ENCODE peak calls at places on chromosomes 2 and 18, in nine cellular contexts. One of them, this sample, is unnamed. For H3K4me1, the result is how much of the 10 kb centered on the place peaks cover.

GRCh38 chr2:158113896-158114295 is 12.2 kb downstream of the UPP2 start:
- DNase-seq in transverse colon: no peak
- DNase-seq in cardiac muscle cell: no peak
- DNase-seq in sigmoid colon: no peak
- DNase-seq in NT2/D1: no peak
- DNase-seq in CD8-positive, alpha-beta memory T cell: no peak
- DNase-seq in naive thymus-derived CD4-positive, alpha-beta T cell: no peak
- DNase-seq in H1: no peak
- DNase-seq in HepG2: no peak
- DNase-seq in this sample: no peak

GRCh38 chr2:64989982-64990614 is 899 bp downstream of the SLC1A4 start:
- DNase-seq in transverse colon: peak
- DNase-seq in cardiac muscle cell: no peak
- DNase-seq in sigmoid colon: no peak
- DNase-seq in NT2/D1: no peak
- DNase-seq in CD8-positive, alpha-beta memory T cell: no peak
- DNase-seq in naive thymus-derived CD4-positive, alpha-beta T cell: no peak
- DNase-seq in H1: no peak
- DNase-seq in HepG2: peak
- DNase-seq in this sample: no peak

GRCh38 chr18:35786359-35787042 is 186.0 kb upstream of the RMP24 start:
- DNase-seq in transverse colon: no peak
- DNase-seq in cardiac muscle cell: no peak
- DNase-seq in sigmoid colon: no peak
- DNase-seq in NT2/D1: no peak
- DNase-seq in CD8-positive, alpha-beta memory T cell: no peak
- DNase-seq in naive thymus-derived CD4-positive, alpha-beta T cell: no peak
- DNase-seq in H1: no peak
- DNase-seq in HepG2: no peak
- DNase-seq in this sample: no peak

GRCh38 chr18:44689736-44690135 is 9.0 kb downstream of the SETBP1 start:
- DNase-seq in transverse colon: no peak
- DNase-seq in cardiac muscle cell: no peak
- DNase-seq in sigmoid colon: no peak
- DNase-seq in NT2/D1: no peak
- DNase-seq in CD8-positive, alpha-beta memory T cell: no peak
- DNase-seq in naive thymus-derived CD4-positive, alpha-beta T cell: no peak
- DNase-seq in H1: no peak
- DNase-seq in HepG2: no peak
- DNase-seq in this sample: no peak

GRCh38 chr2:216665717-216666116 is 29.6 kb downstream of the IGFBP5 start:
- DNase-seq in transverse colon: no peak
- DNase-seq in cardiac muscle cell: peak
- DNase-seq in sigmoid colon: no peak
- DNase-seq in NT2/D1: peak
- DNase-seq in CD8-positive, alpha-beta memory T cell: no peak
- DNase-seq in naive thymus-derived CD4-positive, alpha-beta T cell: no peak
- DNase-seq in H1: peak
- DNase-seq in HepG2: peak
- DNase-seq in this sample: no peak

GRCh38 chr2:64779117-64779690 is 125.5 kb upstream of the SERTAD2 start:
- DNase-seq in transverse colon: no peak
- DNase-seq in cardiac muscle cell: peak
- DNase-seq in sigmoid colon: no peak
- DNase-seq in NT2/D1: no peak
- DNase-seq in CD8-positive, alpha-beta memory T cell: no peak
- DNase-seq in naive thymus-derived CD4-positive, alpha-beta T cell: no peak
- DNase-seq in H1: no peak
- DNase-seq in HepG2: no peak
- DNase-seq in this sample: no peak

GRCh38 chr2:21552999-21553398 is 429.2 kb downstream of the TDRD15 start:
- DNase-seq in transverse colon: no peak
- DNase-seq in cardiac muscle cell: no peak
- DNase-seq in sigmoid colon: no peak
- DNase-seq in NT2/D1: no peak
- DNase-seq in CD8-positive, alpha-beta memory T cell: no peak
- DNase-seq in naive thymus-derived CD4-positive, alpha-beta T cell: no peak
- DNase-seq in H1: no peak
- DNase-seq in HepG2: no peak
- DNase-seq in this sample: no peak

GRCh38 chr2:228261546-228261945 is 80.1 kb upstream of the SPHKAP start:
- DNase-seq in transverse colon: no peak
- DNase-seq in cardiac muscle cell: no peak
- DNase-seq in sigmoid colon: no peak
- DNase-seq in NT2/D1: no peak
- DNase-seq in CD8-positive, alpha-beta memory T cell: no peak
- DNase-seq in naive thymus-derived CD4-positive, alpha-beta T cell: no peak
- DNase-seq in H1: no peak
- DNase-seq in HepG2: no peak
- DNase-seq in this sample: no peak

GRCh38 chr2:100818606-100819364 is 1.2 kb upstream of the NPAS2 start:
- DNase-seq in transverse colon: peak
- DNase-seq in cardiac muscle cell: peak
- DNase-seq in sigmoid colon: peak
- DNase-seq in NT2/D1: peak
- DNase-seq in CD8-positive, alpha-beta memory T cell: no peak
- DNase-seq in naive thymus-derived CD4-positive, alpha-beta T cell: peak
- DNase-seq in H1: no peak
- DNase-seq in HepG2: peak
- DNase-seq in this sample: peak

GRCh38 chr2:18605115-18605514 is 15.7 kb upstream of the NT5C1B start:
- DNase-seq in transverse colon: no peak
- DNase-seq in cardiac muscle cell: no peak
- DNase-seq in sigmoid colon: no peak
- DNase-seq in NT2/D1: no peak
- DNase-seq in CD8-positive, alpha-beta memory T cell: no peak
- DNase-seq in naive thymus-derived CD4-positive, alpha-beta T cell: no peak
- DNase-seq in H1: no peak
- DNase-seq in HepG2: no peak
- DNase-seq in this sample: no peak

GRCh38 chr2:74864728-74865722 is 31.1 kb downstream of the HK2 start:
- DNase-seq in transverse colon: no peak
- DNase-seq in cardiac muscle cell: peak
- DNase-seq in sigmoid colon: no peak
- DNase-seq in NT2/D1: no peak
- DNase-seq in CD8-positive, alpha-beta memory T cell: no peak
- DNase-seq in naive thymus-derived CD4-positive, alpha-beta T cell: no peak
- DNase-seq in H1: no peak
- DNase-seq in HepG2: no peak
- DNase-seq in this sample: no peak

GRCh38 chr2:74860521-74860920 is 26.6 kb downstream of the HK2 start:
- DNase-seq in transverse colon: no peak
- DNase-seq in cardiac muscle cell: no peak
- DNase-seq in sigmoid colon: no peak
- DNase-seq in NT2/D1: no peak
- DNase-seq in CD8-positive, alpha-beta memory T cell: no peak
- DNase-seq in naive thymus-derived CD4-positive, alpha-beta T cell: no peak
- DNase-seq in H1: no peak
- DNase-seq in HepG2: no peak
- DNase-seq in this sample: no peak

GRCh38 chr2:74865770-74866674 is 32.1 kb downstream of the HK2 start:
- DNase-seq in transverse colon: no peak
- DNase-seq in cardiac muscle cell: no peak
- DNase-seq in sigmoid colon: no peak
- DNase-seq in NT2/D1: no peak
- DNase-seq in CD8-positive, alpha-beta memory T cell: no peak
- DNase-seq in naive thymus-derived CD4-positive, alpha-beta T cell: no peak
- DNase-seq in H1: no peak
- DNase-seq in HepG2: peak
- DNase-seq in this sample: no peak

GRCh38 chr2:74862268-74862964 is 28.5 kb downstream of the HK2 start:
- DNase-seq in transverse colon: peak
- DNase-seq in cardiac muscle cell: no peak
- DNase-seq in sigmoid colon: no peak
- DNase-seq in NT2/D1: no peak
- DNase-seq in CD8-positive, alpha-beta memory T cell: no peak
- DNase-seq in naive thymus-derived CD4-positive, alpha-beta T cell: no peak
- DNase-seq in H1: no peak
- DNase-seq in HepG2: no peak
- DNase-seq in this sample: peak

DNA sequence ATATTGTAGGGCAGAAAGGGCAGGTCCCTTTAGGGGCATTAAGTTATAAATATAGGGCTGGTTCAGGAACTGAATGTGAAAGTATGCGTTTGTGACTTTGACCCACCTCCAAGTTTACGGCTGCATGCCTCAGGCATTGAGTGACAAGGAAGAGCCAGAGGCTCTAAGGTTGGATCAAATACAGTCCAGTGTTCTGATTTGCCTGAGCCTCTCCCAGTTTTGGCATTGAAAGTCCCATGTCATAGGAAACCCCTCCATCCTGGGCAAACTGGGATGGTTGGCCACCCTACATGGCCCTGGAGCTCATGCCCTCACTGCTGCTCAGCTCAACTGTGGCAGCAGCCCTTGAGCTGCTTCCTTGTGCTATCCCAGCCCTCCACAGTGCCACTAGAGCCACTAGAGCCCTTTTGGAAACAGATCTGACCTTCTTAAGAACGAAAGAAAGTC is 29.9 kb downstream of the HK2 start:
- DNase-seq in transverse colon: peak
- DNase-seq in cardiac muscle cell: no peak
- DNase-seq in sigmoid colon: no peak
- DNase-seq in NT2/D1: no peak
- DNase-seq in CD8-positive, alpha-beta memory T cell: no peak
- DNase-seq in naive thymus-derived CD4-positive, alpha-beta T cell: no peak
- DNase-seq in H1: no peak
- DNase-seq in HepG2: no peak
- DNase-seq in this sample: peak
- H3K4me1 ChIP-seq in transverse colon: half or more
- H3K4me1 ChIP-seq in cardiac muscle cell: half or more
- H3K4me1 ChIP-seq in sigmoid colon: under half
- H3K4me1 ChIP-seq in NT2/D1: under half
- H3K4me1 ChIP-seq in CD8-positive, alpha-beta memory T cell: under half
- H3K4me1 ChIP-seq in naive thymus-derived CD4-positive, alpha-beta T cell: under half
- H3K4me1 ChIP-seq in H1: under half
- H3K4me1 ChIP-seq in HepG2: half or more
- H3K4me1 ChIP-seq in this sample: under half

DNA sequence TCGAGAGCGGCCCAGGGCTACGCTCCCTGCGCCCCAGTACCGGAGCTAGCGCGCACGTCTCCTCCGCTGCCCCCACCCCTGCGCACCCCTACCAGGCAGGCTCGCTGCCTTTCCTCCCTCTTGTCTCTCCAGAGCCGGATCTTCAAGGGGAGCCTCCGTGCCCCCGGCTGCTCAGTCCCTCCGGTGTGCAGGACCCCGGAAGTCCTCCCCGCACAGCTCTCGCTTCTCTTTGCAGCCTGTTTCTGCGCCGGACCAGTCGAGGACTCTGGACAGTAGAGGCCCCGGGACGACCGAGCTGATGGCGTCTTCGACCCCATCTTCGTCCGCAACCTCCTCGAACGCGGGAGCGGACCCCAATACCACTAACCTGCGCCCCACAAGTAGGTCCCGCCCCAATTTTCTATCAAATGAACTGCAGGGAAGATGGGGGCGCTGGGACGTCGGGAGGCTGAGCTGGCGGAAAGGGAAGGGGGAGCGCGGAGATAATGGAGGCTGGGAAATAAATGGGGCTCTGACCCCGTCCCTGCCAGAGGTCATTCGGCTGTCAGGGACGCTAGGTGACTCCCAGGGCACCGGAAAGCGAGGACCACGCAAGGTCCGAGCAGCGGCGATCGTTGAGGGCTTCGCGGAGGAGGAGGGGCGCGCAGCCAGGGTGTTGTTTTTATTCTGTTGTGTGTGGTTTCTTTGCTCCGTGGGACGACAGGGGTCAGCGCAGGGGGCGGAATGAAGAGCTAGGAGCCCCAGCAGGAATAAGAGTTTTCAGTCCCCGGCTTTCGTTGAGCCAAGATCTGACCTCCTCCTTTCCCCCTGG is 1.8 kb downstream of the GAD1 start:
- DNase-seq in transverse colon: no peak
- DNase-seq in cardiac muscle cell: no peak
- DNase-seq in sigmoid colon: no peak
- DNase-seq in NT2/D1: no peak
- DNase-seq in CD8-positive, alpha-beta memory T cell: no peak
- DNase-seq in naive thymus-derived CD4-positive, alpha-beta T cell: no peak
- DNase-seq in H1: no peak
- DNase-seq in HepG2: no peak
- DNase-seq in this sample: no peak
- H3K4me1 ChIP-seq in transverse colon: half or more
- H3K4me1 ChIP-seq in cardiac muscle cell: under half
- H3K4me1 ChIP-seq in sigmoid colon: half or more
- H3K4me1 ChIP-seq in NT2/D1: under half
- H3K4me1 ChIP-seq in CD8-positive, alpha-beta memory T cell: half or more
- H3K4me1 ChIP-seq in naive thymus-derived CD4-positive, alpha-beta T cell: half or more
- H3K4me1 ChIP-seq in H1: under half
- H3K4me1 ChIP-seq in HepG2: under half
- H3K4me1 ChIP-seq in this sample: under half

GRCh38 chr2:70089220-70089945 is 2.1 kb downstream of the PCBP1 start:
- DNase-seq in transverse colon: no peak
- DNase-seq in cardiac muscle cell: peak
- DNase-seq in sigmoid colon: peak
- DNase-seq in NT2/D1: no peak
- DNase-seq in CD8-positive, alpha-beta memory T cell: no peak
- DNase-seq in naive thymus-derived CD4-positive, alpha-beta T cell: no peak
- DNase-seq in H1: no peak
- DNase-seq in HepG2: peak
- DNase-seq in this sample: peak

GRCh38 chr2:70088508-70089219 is 1.4 kb downstream of the PCBP1 start:
- DNase-seq in transverse colon: no peak
- DNase-seq in cardiac muscle cell: peak
- DNase-seq in sigmoid colon: no peak
- DNase-seq in NT2/D1: no peak
- DNase-seq in CD8-positive, alpha-beta memory T cell: no peak
- DNase-seq in naive thymus-derived CD4-positive, alpha-beta T cell: no peak
- DNase-seq in H1: no peak
- DNase-seq in HepG2: peak
- DNase-seq in this sample: peak

GRCh38 chr2:70090706-70091334 is 3.5 kb downstream of the PCBP1 start:
- DNase-seq in transverse colon: no peak
- DNase-seq in cardiac muscle cell: no peak
- DNase-seq in sigmoid colon: peak
- DNase-seq in NT2/D1: no peak
- DNase-seq in CD8-positive, alpha-beta memory T cell: no peak
- DNase-seq in naive thymus-derived CD4-positive, alpha-beta T cell: no peak
- DNase-seq in H1: no peak
- DNase-seq in HepG2: no peak
- DNase-seq in this sample: no peak

GRCh38 chr2:70091364-70091763 is 4.1 kb downstream of the PCBP1 start:
- DNase-seq in transverse colon: no peak
- DNase-seq in cardiac muscle cell: no peak
- DNase-seq in sigmoid colon: no peak
- DNase-seq in NT2/D1: no peak
- DNase-seq in CD8-positive, alpha-beta memory T cell: no peak
- DNase-seq in naive thymus-derived CD4-positive, alpha-beta T cell: no peak
- DNase-seq in H1: no peak
- DNase-seq in HepG2: no peak
- DNase-seq in this sample: no peak

GRCh38 chr2:70089946-70090523 is 2.8 kb downstream of the PCBP1 start:
- DNase-seq in transverse colon: no peak
- DNase-seq in cardiac muscle cell: no peak
- DNase-seq in sigmoid colon: no peak
- DNase-seq in NT2/D1: no peak
- DNase-seq in CD8-positive, alpha-beta memory T cell: no peak
- DNase-seq in naive thymus-derived CD4-positive, alpha-beta T cell: no peak
- DNase-seq in H1: no peak
- DNase-seq in HepG2: no peak
- DNase-seq in this sample: peak
- H3K4me1 ChIP-seq in transverse colon: under half
- H3K4me1 ChIP-seq in cardiac muscle cell: under half
- H3K4me1 ChIP-seq in sigmoid colon: under half
- H3K4me1 ChIP-seq in NT2/D1: under half
- H3K4me1 ChIP-seq in CD8-positive, alpha-beta memory T cell: half or more
- H3K4me1 ChIP-seq in naive thymus-derived CD4-positive, alpha-beta T cell: under half
- H3K4me1 ChIP-seq in H1: under half
- H3K4me1 ChIP-seq in HepG2: half or more
- H3K4me1 ChIP-seq in this sample: under half

GRCh38 chr2:60249879-60250278 is 303.6 kb downstream of the BCL11A start:
- DNase-seq in transverse colon: no peak
- DNase-seq in cardiac muscle cell: no peak
- DNase-seq in sigmoid colon: no peak
- DNase-seq in NT2/D1: no peak
- DNase-seq in CD8-positive, alpha-beta memory T cell: no peak
- DNase-seq in naive thymus-derived CD4-positive, alpha-beta T cell: no peak
- DNase-seq in H1: no peak
- DNase-seq in HepG2: no peak
- DNase-seq in this sample: no peak
- H3K4me1 ChIP-seq in transverse colon: under half
- H3K4me1 ChIP-seq in cardiac muscle cell: under half
- H3K4me1 ChIP-seq in sigmoid colon: under half
- H3K4me1 ChIP-seq in NT2/D1: under half
- H3K4me1 ChIP-seq in CD8-positive, alpha-beta memory T cell: under half
- H3K4me1 ChIP-seq in naive thymus-derived CD4-positive, alpha-beta T cell: under half
- H3K4me1 ChIP-seq in H1: under half
- H3K4me1 ChIP-seq in HepG2: under half
- H3K4me1 ChIP-seq in this sample: under half

This sample was measured in Peyer's patch.